ENCODE peak calls at places on chromosomes 12 and 14, in ten cellular contexts. One of them, this sample, is unnamed. For H3K36me3, the result is how much of the 10 kb centered on the place peaks cover.

GRCh38 chr12:28872654-28873268 is 276.3 kb upstream of the FAR2 start:
- DNase-seq in SK-N-SH: peak
- DNase-seq in tibial artery: no peak
- DNase-seq in lower lobe of right lung: no peak
- DNase-seq in CD4-positive, alpha-beta memory T cell: no peak
- DNase-seq in lung: peak
- DNase-seq in OCI-LY7: peak
- DNase-seq in psoas muscle: no peak
- DNase-seq in colonic mucosa: peak
- DNase-seq in PC-3: peak
- DNase-seq in this sample: peak

GRCh38 chr12:53968214-53969127 is 4.5 kb upstream of the HOXC11 start:
- DNase-seq in colonic mucosa: no peak
- DNase-seq in PC-3: no peak
- DNase-seq in CD4-positive, alpha-beta memory T cell: no peak
- DNase-seq in psoas muscle: no peak
- DNase-seq in lower lobe of right lung: no peak
- DNase-seq in SK-N-SH: no peak
- DNase-seq in tibial artery: no peak
- DNase-seq in lung: no peak
- DNase-seq in OCI-LY7: no peak
- DNase-seq in this sample: no peak

GRCh38 chr14:83164016-83164415 is 1630.4 kb upstream of the SEL1L start:
- DNase-seq in OCI-LY7: no peak
- DNase-seq in CD4-positive, alpha-beta memory T cell: no peak
- DNase-seq in lung: no peak
- DNase-seq in colonic mucosa: no peak
- DNase-seq in PC-3: peak
- DNase-seq in tibial artery: no peak
- DNase-seq in lower lobe of right lung: no peak
- DNase-seq in SK-N-SH: no peak
- DNase-seq in psoas muscle: no peak
- DNase-seq in this sample: no peak

GRCh38 chr12:124391340-124392261 is 96.7 kb downstream of the RFLNA start:
- DNase-seq in CD4-positive, alpha-beta memory T cell: peak
- DNase-seq in SK-N-SH: no peak
- DNase-seq in lower lobe of right lung: peak
- DNase-seq in lung: peak
- DNase-seq in tibial artery: peak
- DNase-seq in OCI-LY7: peak
- DNase-seq in colonic mucosa: peak
- DNase-seq in PC-3: peak
- DNase-seq in psoas muscle: peak
- DNase-seq in this sample: no peak

GRCh38 chr14:58662028-58662427 is 24.3 kb downstream of the DACT1 start:
- DNase-seq in PC-3: no peak
- DNase-seq in tibial artery: no peak
- DNase-seq in CD4-positive, alpha-beta memory T cell: no peak
- DNase-seq in SK-N-SH: no peak
- DNase-seq in OCI-LY7: no peak
- DNase-seq in psoas muscle: no peak
- DNase-seq in lower lobe of right lung: no peak
- DNase-seq in lung: no peak
- DNase-seq in colonic mucosa: no peak
- DNase-seq in this sample: no peak

GRCh38 chr14:83470466-83470865 is 1936.8 kb upstream of the SEL1L start:
- DNase-seq in PC-3: no peak
- DNase-seq in colonic mucosa: no peak
- DNase-seq in CD4-positive, alpha-beta memory T cell: no peak
- DNase-seq in lung: no peak
- DNase-seq in tibial artery: no peak
- DNase-seq in OCI-LY7: no peak
- DNase-seq in psoas muscle: no peak
- DNase-seq in SK-N-SH: no peak
- DNase-seq in lower lobe of right lung: no peak
- DNase-seq in this sample: no peak

GRCh38 chr12:104137175-104137901 is 672 bp downstream of the NFYB start:
- DNase-seq in SK-N-SH: peak
- DNase-seq in lung: peak
- DNase-seq in OCI-LY7: peak
- DNase-seq in colonic mucosa: peak
- DNase-seq in lower lobe of right lung: peak
- DNase-seq in CD4-positive, alpha-beta memory T cell: peak
- DNase-seq in psoas muscle: peak
- DNase-seq in tibial artery: peak
- DNase-seq in PC-3: peak
- DNase-seq in this sample: peak

GRCh38 chr12:69415471-69416275 is 54.5 kb upstream of the FRS2 start:
- DNase-seq in psoas muscle: peak
- DNase-seq in lung: peak
- DNase-seq in CD4-positive, alpha-beta memory T cell: no peak
- DNase-seq in tibial artery: peak
- DNase-seq in OCI-LY7: peak
- DNase-seq in lower lobe of right lung: no peak
- DNase-seq in SK-N-SH: peak
- DNase-seq in colonic mucosa: peak
- DNase-seq in PC-3: peak
- DNase-seq in this sample: peak

GRCh38 chr14:102013669-102014200 is 49.4 kb downstream of the DYNC1H1 start:
- DNase-seq in OCI-LY7: no peak
- DNase-seq in SK-N-SH: no peak
- DNase-seq in lung: no peak
- DNase-seq in lower lobe of right lung: no peak
- DNase-seq in psoas muscle: peak
- DNase-seq in colonic mucosa: no peak
- DNase-seq in CD4-positive, alpha-beta memory T cell: no peak
- DNase-seq in tibial artery: no peak
- DNase-seq in PC-3: no peak
- DNase-seq in this sample: peak

GRCh38 chr14:102016420-102017090 is 52.2 kb downstream of the DYNC1H1 start:
- DNase-seq in SK-N-SH: no peak
- DNase-seq in PC-3: no peak
- DNase-seq in lung: no peak
- DNase-seq in CD4-positive, alpha-beta memory T cell: no peak
- DNase-seq in OCI-LY7: no peak
- DNase-seq in tibial artery: no peak
- DNase-seq in colonic mucosa: no peak
- DNase-seq in lower lobe of right lung: no peak
- DNase-seq in psoas muscle: no peak
- DNase-seq in this sample: no peak

GRCh38 chr14:102018251-102018650 is 53.9 kb downstream of the DYNC1H1 start:
- DNase-seq in tibial artery: no peak
- DNase-seq in lung: no peak
- DNase-seq in psoas muscle: no peak
- DNase-seq in OCI-LY7: no peak
- DNase-seq in SK-N-SH: no peak
- DNase-seq in PC-3: no peak
- DNase-seq in colonic mucosa: no peak
- DNase-seq in lower lobe of right lung: no peak
- DNase-seq in CD4-positive, alpha-beta memory T cell: no peak
- DNase-seq in this sample: no peak

GRCh38 chr14:102015045-102015685 is 50.8 kb downstream of the DYNC1H1 start:
- DNase-seq in PC-3: peak
- DNase-seq in lung: no peak
- DNase-seq in psoas muscle: no peak
- DNase-seq in tibial artery: no peak
- DNase-seq in SK-N-SH: no peak
- DNase-seq in OCI-LY7: no peak
- DNase-seq in lower lobe of right lung: no peak
- DNase-seq in CD4-positive, alpha-beta memory T cell: no peak
- DNase-seq in colonic mucosa: no peak
- DNase-seq in this sample: no peak

GRCh38 chr14:102015771-102016170 is 51.4 kb downstream of the DYNC1H1 start:
- DNase-seq in SK-N-SH: no peak
- DNase-seq in colonic mucosa: no peak
- DNase-seq in tibial artery: no peak
- DNase-seq in CD4-positive, alpha-beta memory T cell: no peak
- DNase-seq in OCI-LY7: no peak
- DNase-seq in lower lobe of right lung: no peak
- DNase-seq in psoas muscle: no peak
- DNase-seq in PC-3: no peak
- DNase-seq in lung: no peak
- DNase-seq in this sample: no peak
- H3K36me3 ChIP-seq in SK-N-SH: half or more
- H3K36me3 ChIP-seq in colonic mucosa: under half
- H3K36me3 ChIP-seq in tibial artery: half or more
- H3K36me3 ChIP-seq in CD4-positive, alpha-beta memory T cell: half or more
- H3K36me3 ChIP-seq in OCI-LY7: half or more
- H3K36me3 ChIP-seq in lower lobe of right lung: half or more
- H3K36me3 ChIP-seq in psoas muscle: under half
- H3K36me3 ChIP-seq in PC-3: half or more
- H3K36me3 ChIP-seq in lung: half or more
- H3K36me3 ChIP-seq in this sample: half or more

GRCh38 chr12:45671254-45671653 is 58.3 kb upstream of the ARID2 start:
- DNase-seq in lower lobe of right lung: no peak
- DNase-seq in psoas muscle: no peak
- DNase-seq in PC-3: peak
- DNase-seq in CD4-positive, alpha-beta memory T cell: no peak
- DNase-seq in OCI-LY7: no peak
- DNase-seq in SK-N-SH: no peak
- DNase-seq in colonic mucosa: no peak
- DNase-seq in tibial artery: no peak
- DNase-seq in lung: no peak
- DNase-seq in this sample: no peak

GRCh38 chr12:45670339-45671065 is 59.0 kb upstream of the ARID2 start:
- DNase-seq in PC-3: no peak
- DNase-seq in psoas muscle: no peak
- DNase-seq in tibial artery: no peak
- DNase-seq in colonic mucosa: no peak
- DNase-seq in lung: no peak
- DNase-seq in SK-N-SH: no peak
- DNase-seq in CD4-positive, alpha-beta memory T cell: peak
- DNase-seq in lower lobe of right lung: no peak
- DNase-seq in OCI-LY7: no peak
- DNase-seq in this sample: no peak

GRCh38 chr12:45669093-45669492 is 60.4 kb upstream of the ARID2 start:
- DNase-seq in lung: no peak
- DNase-seq in OCI-LY7: no peak
- DNase-seq in lower lobe of right lung: no peak
- DNase-seq in SK-N-SH: no peak
- DNase-seq in colonic mucosa: no peak
- DNase-seq in psoas muscle: no peak
- DNase-seq in PC-3: no peak
- DNase-seq in tibial artery: no peak
- DNase-seq in CD4-positive, alpha-beta memory T cell: peak
- DNase-seq in this sample: no peak

GRCh38 chr12:45668641-45669040 is 60.9 kb upstream of the ARID2 start:
- DNase-seq in colonic mucosa: no peak
- DNase-seq in SK-N-SH: no peak
- DNase-seq in lung: no peak
- DNase-seq in psoas muscle: no peak
- DNase-seq in OCI-LY7: no peak
- DNase-seq in tibial artery: no peak
- DNase-seq in PC-3: no peak
- DNase-seq in lower lobe of right lung: no peak
- DNase-seq in CD4-positive, alpha-beta memory T cell: no peak
- DNase-seq in this sample: no peak

DNA sequence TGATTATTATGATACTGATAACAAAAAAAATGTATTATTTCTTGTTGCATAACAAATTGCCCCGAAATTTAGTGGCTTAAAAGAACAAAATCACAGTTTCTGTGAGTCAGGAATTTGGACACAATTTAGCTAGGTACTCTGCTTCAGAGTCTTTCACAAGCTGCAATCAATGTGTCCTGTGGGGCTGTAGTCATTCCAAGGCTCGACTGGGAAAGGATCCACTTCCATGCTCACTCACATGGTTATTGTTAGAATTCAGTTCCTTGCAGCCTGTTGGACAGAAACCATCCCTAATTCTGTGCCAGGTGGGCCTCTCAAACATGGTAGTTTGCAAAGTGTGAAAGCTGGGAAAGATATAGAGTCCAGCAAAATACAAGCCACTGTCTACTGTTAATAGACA is 59.7 kb upstream of the ARID2 start:
- DNase-seq in PC-3: no peak
- DNase-seq in OCI-LY7: no peak
- DNase-seq in lung: no peak
- DNase-seq in tibial artery: no peak
- DNase-seq in SK-N-SH: no peak
- DNase-seq in psoas muscle: no peak
- DNase-seq in lower lobe of right lung: no peak
- DNase-seq in CD4-positive, alpha-beta memory T cell: no peak
- DNase-seq in colonic mucosa: no peak
- DNase-seq in this sample: no peak
- H3K27ac ChIP-seq in PC-3: no peak
- H3K27ac ChIP-seq in OCI-LY7: no peak
- H3K27ac ChIP-seq in lung: no peak
- H3K27ac ChIP-seq in tibial artery: no peak
- H3K27ac ChIP-seq in SK-N-SH: no peak
- H3K27ac ChIP-seq in psoas muscle: peak
- H3K27ac ChIP-seq in lower lobe of right lung: no peak
- H3K27ac ChIP-seq in CD4-positive, alpha-beta memory T cell: no peak
- H3K27ac ChIP-seq in colonic mucosa: no peak
- H3K27ac ChIP-seq in this sample: no peak

DNA sequence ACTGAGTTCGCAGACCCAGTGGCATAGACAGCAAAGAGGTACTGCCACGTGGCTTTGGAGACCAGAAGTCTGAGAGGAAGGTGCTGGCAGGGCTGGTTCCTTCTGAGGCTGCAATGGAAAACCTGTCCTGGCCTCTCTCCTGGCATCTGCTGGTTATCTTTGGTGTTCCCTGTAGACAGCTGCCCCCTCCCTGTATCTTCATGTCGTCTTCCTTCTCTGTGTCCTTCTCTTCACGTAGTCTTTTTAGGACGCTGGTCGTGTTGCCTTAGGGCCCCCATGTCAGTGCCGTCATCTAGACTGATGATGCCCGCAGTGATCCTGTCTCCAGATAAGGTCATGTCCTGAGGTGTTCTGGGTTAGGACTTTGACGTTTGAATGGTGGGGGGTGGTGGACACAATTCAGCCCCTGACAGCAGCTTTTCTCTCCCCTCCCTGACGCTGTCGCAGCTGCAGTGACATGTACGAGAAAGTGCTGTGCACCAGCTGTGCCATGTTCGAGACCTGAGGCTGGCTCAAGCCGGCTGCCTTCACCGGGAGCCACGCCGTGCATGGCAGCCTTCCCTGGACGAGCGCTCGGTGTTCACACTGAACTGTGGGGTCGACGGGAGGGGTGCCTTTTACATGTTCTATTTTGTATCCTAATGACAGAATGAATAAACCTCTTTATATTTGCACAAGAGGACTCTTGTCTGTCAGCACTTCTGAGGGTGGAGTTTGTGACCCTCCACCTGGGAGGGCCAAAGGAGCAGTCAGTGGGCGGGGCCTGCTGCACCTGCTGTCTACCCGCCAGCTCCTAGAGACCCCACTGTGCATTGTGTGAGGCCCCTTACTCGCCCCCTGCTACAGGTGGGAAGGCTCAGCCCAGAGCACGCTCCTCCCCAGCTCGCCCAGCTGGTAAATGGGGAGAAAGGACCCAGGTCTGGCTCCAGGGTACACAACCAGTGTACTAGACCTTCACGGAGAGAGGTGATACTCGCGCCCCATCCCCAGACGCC is 6.3 kb downstream of the SIVA1 start:
- DNase-seq in PC-3: no peak
- DNase-seq in OCI-LY7: no peak
- DNase-seq in CD4-positive, alpha-beta memory T cell: no peak
- DNase-seq in lung: no peak
- DNase-seq in colonic mucosa: no peak
- DNase-seq in lower lobe of right lung: no peak
- DNase-seq in tibial artery: no peak
- DNase-seq in SK-N-SH: no peak
- DNase-seq in psoas muscle: no peak
- DNase-seq in this sample: no peak
- H3K36me3 ChIP-seq in PC-3: under half
- H3K36me3 ChIP-seq in OCI-LY7: half or more
- H3K36me3 ChIP-seq in CD4-positive, alpha-beta memory T cell: under half
- H3K36me3 ChIP-seq in lung: under half
- H3K36me3 ChIP-seq in colonic mucosa: under half
- H3K36me3 ChIP-seq in lower lobe of right lung: half or more
- H3K36me3 ChIP-seq in tibial artery: half or more
- H3K36me3 ChIP-seq in SK-N-SH: under half
- H3K36me3 ChIP-seq in psoas muscle: under half
- H3K36me3 ChIP-seq in this sample: half or more

GRCh38 chr14:92143962-92144361 is 22.2 kb downstream of the CPSF2 start:
- DNase-seq in PC-3: no peak
- DNase-seq in SK-N-SH: no peak
- DNase-seq in CD4-positive, alpha-beta memory T cell: no peak
- DNase-seq in colonic mucosa: no peak
- DNase-seq in OCI-LY7: no peak
- DNase-seq in lung: no peak
- DNase-seq in lower lobe of right lung: no peak
- DNase-seq in psoas muscle: no peak
- DNase-seq in tibial artery: no peak
- DNase-seq in this sample: no peak

GRCh38 chr14:92144708-92145107 is 22.9 kb downstream of the CPSF2 start:
- DNase-seq in PC-3: no peak
- DNase-seq in colonic mucosa: no peak
- DNase-seq in SK-N-SH: no peak
- DNase-seq in psoas muscle: no peak
- DNase-seq in CD4-positive, alpha-beta memory T cell: no peak
- DNase-seq in lower lobe of right lung: no peak
- DNase-seq in OCI-LY7: no peak
- DNase-seq in tibial artery: no peak
- DNase-seq in lung: no peak
- DNase-seq in this sample: no peak

GRCh38 chr14:92143309-92143708 is 21.5 kb downstream of the CPSF2 start:
- DNase-seq in OCI-LY7: no peak
- DNase-seq in CD4-positive, alpha-beta memory T cell: no peak
- DNase-seq in lower lobe of right lung: no peak
- DNase-seq in tibial artery: no peak
- DNase-seq in PC-3: no peak
- DNase-seq in SK-N-SH: no peak
- DNase-seq in psoas muscle: no peak
- DNase-seq in colonic mucosa: no peak
- DNase-seq in lung: no peak
- DNase-seq in this sample: no peak
- H3K27ac ChIP-seq in OCI-LY7: no peak
- H3K27ac ChIP-seq in CD4-positive, alpha-beta memory T cell: no peak
- H3K27ac ChIP-seq in lower lobe of right lung: no peak
- H3K27ac ChIP-seq in tibial artery: no peak
- H3K27ac ChIP-seq in PC-3: no peak
- H3K27ac ChIP-seq in SK-N-SH: no peak
- H3K27ac ChIP-seq in psoas muscle: no peak
- H3K27ac ChIP-seq in colonic mucosa: no peak
- H3K27ac ChIP-seq in lung: no peak
- H3K27ac ChIP-seq in this sample: no peak